ENCODE peak calls at places on chromosomes 3 and 15, in ten cellular contexts. Z is esophagus muscularis mucosa, A is GM20000, P is AG09309, S is T1000, K is T-cell, U is nephron progenitor cell, T is fibroblast of mammary gland, L is ascending aorta, M is GM13976. N is an unnamed sample.

GRCh38 chr15:91224750-91225380 is 124.8 kb downstream of the SV2B start:
- DNase-seq in Z (no peak), A (peak), P (no peak), S (no peak), K (no peak), U (peak), T (peak), L (no peak), M (peak), N (no peak)

GRCh38 chr3:129001817-129002572 is 891 bp downstream of the EFCC1 start:
- DNase-seq in Z (no peak), A (peak), P (no peak), S (no peak), K (no peak), U (peak), T (no peak), L (no peak), M (no peak), N (no peak)

GRCh38 chr3:148604270-148605085 is 93.2 kb upstream of the AGTR1 start:
- DNase-seq in Z (no peak), A (no peak), P (peak), S (no peak), K (no peak), U (no peak), T (peak), L (no peak), M (no peak), N (no peak)

GRCh38 chr15:73375755-73376305 is 7.1 kb upstream of the HCN4 start:
- DNase-seq in Z (no peak), A (no peak), P (no peak), S (no peak), K (no peak), U (no peak), T (no peak), L (no peak), M (no peak), N (no peak)

GRCh38 chr3:127587876-127588275 is 2.7 kb downstream of the TPRA1 start:
- DNase-seq in Z (no peak), A (no peak), P (no peak), S (no peak), K (no peak), U (no peak), T (no peak), L (no peak), M (no peak), N (no peak)

GRCh38 chr3:38297947-38298711 is 16.0 kb downstream of the SLC22A14 start:
- DNase-seq in Z (no peak), A (no peak), P (no peak), S (no peak), K (no peak), U (no peak), T (peak), L (no peak), M (no peak), N (peak)

GRCh38 chr3:137039570-137039969 is 81.8 kb downstream of the IL20RB start:
- DNase-seq in Z (no peak), A (no peak), P (no peak), S (no peak), K (no peak), U (no peak), T (peak), L (no peak), M (no peak), N (no peak)

GRCh38 chr15:87576486-87577176 is 679.9 kb downstream of the NTRK3 start:
- DNase-seq in Z (no peak), A (no peak), P (no peak), S (no peak), K (no peak), U (no peak), T (no peak), L (no peak), M (no peak), N (no peak)

GRCh38 chr15:98657721-98658120 is 9.4 kb downstream of the IGF1R start:
- DNase-seq in Z (no peak), A (no peak), P (no peak), S (no peak), K (no peak), U (no peak), T (peak), L (no peak), M (no peak), N (no peak)

GRCh38 chr3:7915356-7915755 is 586.3 kb upstream of the LMCD1 start:
- DNase-seq in Z (no peak), A (no peak), P (no peak), S (no peak), K (no peak), U (no peak), T (no peak), L (no peak), M (no peak), N (no peak)

GRCh38 chr3:66994588-66994987 is 3.5 kb upstream of the KBTBD8 start:
- DNase-seq in Z (no peak), A (no peak), P (no peak), S (no peak), K (no peak), U (no peak), T (no peak), L (no peak), M (no peak), N (no peak)

GRCh38 chr15:77548608-77549551 is 83.8 kb downstream of the LINGO1 start:
- DNase-seq in Z (no peak), A (no peak), P (no peak), S (no peak), K (no peak), U (no peak), T (no peak), L (no peak), M (no peak), N (no peak)

GRCh38 chr15:92161039-92161670 is 232.5 kb upstream of the ST8SIA2 start:
- DNase-seq in Z (no peak), A (peak), P (no peak), S (no peak), K (no peak), U (no peak), T (no peak), L (no peak), M (peak), N (no peak)

N was measured in osteocyte.